ENCODE peak calls at places on chromosomes 3 and 15, in six cellular contexts. One of them, this sample, is unnamed.

GRCh38 chr15:31275331-31276262 is 51.0 kb upstream of the KLF13 start:
- DNase-seq in fibroblast of mammary gland: no peak
- DNase-seq in omental fat pad: peak
- DNase-seq in fibroblast of pulmonary artery: no peak
- DNase-seq in type B pancreatic cell: no peak
- DNase-seq in stomach: peak
- DNase-seq in this sample: peak

GRCh38 chr15:25439456-25439836 is 622 bp upstream of the UBE3A start:
- DNase-seq in fibroblast of mammary gland: peak
- DNase-seq in omental fat pad: no peak
- DNase-seq in fibroblast of pulmonary artery: peak
- DNase-seq in type B pancreatic cell: no peak
- DNase-seq in stomach: peak
- DNase-seq in this sample: no peak

GRCh38 chr3:126431103-126431534 is 36.4 kb downstream of the CFAP100 start:
- DNase-seq in fibroblast of mammary gland: no peak
- DNase-seq in omental fat pad: no peak
- DNase-seq in fibroblast of pulmonary artery: no peak
- DNase-seq in type B pancreatic cell: peak
- DNase-seq in stomach: peak
- DNase-seq in this sample: no peak

GRCh38 chr15:90001062-90001682 is at the start of gene ZNF710:
- DNase-seq in fibroblast of mammary gland: peak
- DNase-seq in omental fat pad: no peak
- DNase-seq in fibroblast of pulmonary artery: peak
- DNase-seq in type B pancreatic cell: no peak
- DNase-seq in stomach: no peak
- DNase-seq in this sample: peak

GRCh38 chr3:106212658-106213222 is 343.9 kb upstream of the CBLB start:
- DNase-seq in fibroblast of mammary gland: no peak
- DNase-seq in omental fat pad: no peak
- DNase-seq in fibroblast of pulmonary artery: no peak
- DNase-seq in type B pancreatic cell: no peak
- DNase-seq in stomach: no peak
- DNase-seq in this sample: no peak

GRCh38 chr3:66158933-66159332 is 61.9 kb upstream of the SLC25A26 start:
- DNase-seq in fibroblast of mammary gland: no peak
- DNase-seq in omental fat pad: no peak
- DNase-seq in fibroblast of pulmonary artery: no peak
- DNase-seq in type B pancreatic cell: no peak
- DNase-seq in stomach: no peak
- DNase-seq in this sample: no peak

GRCh38 chr15:72489943-72490554 is 15.9 kb downstream of the ARIH1 start:
- DNase-seq in fibroblast of mammary gland: no peak
- DNase-seq in omental fat pad: no peak
- DNase-seq in fibroblast of pulmonary artery: no peak
- DNase-seq in type B pancreatic cell: no peak
- DNase-seq in stomach: no peak
- DNase-seq in this sample: no peak

GRCh38 chr3:99322551-99322950 is 315.8 kb upstream of the COL8A1 start:
- DNase-seq in fibroblast of mammary gland: no peak
- DNase-seq in omental fat pad: no peak
- DNase-seq in fibroblast of pulmonary artery: peak
- DNase-seq in type B pancreatic cell: no peak
- DNase-seq in stomach: no peak
- DNase-seq in this sample: no peak

GRCh38 chr3:8608791-8609171 is 35.8 kb downstream of the SSUH2 start:
- DNase-seq in fibroblast of mammary gland: no peak
- DNase-seq in omental fat pad: no peak
- DNase-seq in fibroblast of pulmonary artery: no peak
- DNase-seq in type B pancreatic cell: no peak
- DNase-seq in stomach: no peak
- DNase-seq in this sample: no peak

GRCh38 chr15:80778964-80779657 is at the start of gene CEMIP:
- DNase-seq in fibroblast of mammary gland: peak
- DNase-seq in omental fat pad: no peak
- DNase-seq in fibroblast of pulmonary artery: peak
- DNase-seq in type B pancreatic cell: peak
- DNase-seq in stomach: peak
- DNase-seq in this sample: peak

GRCh38 chr3:52372822-52373504 is 56.8 kb downstream of the DNAH1 start:
- DNase-seq in fibroblast of mammary gland: no peak
- DNase-seq in omental fat pad: no peak
- DNase-seq in fibroblast of pulmonary artery: no peak
- DNase-seq in type B pancreatic cell: no peak
- DNase-seq in stomach: peak
- DNase-seq in this sample: no peak
- TF ChIP-seq CTCF in fibroblast of mammary gland: no peak
- TF ChIP-seq CTCF in omental fat pad: no peak
- TF ChIP-seq CTCF in fibroblast of pulmonary artery: no peak
- TF ChIP-seq CTCF in type B pancreatic cell: no peak
- TF ChIP-seq CTCF in stomach: no peak
- TF ChIP-seq CTCF in this sample: no peak

GRCh38 chr3:3015472-3016089 is 94.6 kb downstream of the IL5RA start:
- DNase-seq in fibroblast of mammary gland: peak
- DNase-seq in omental fat pad: no peak
- DNase-seq in fibroblast of pulmonary artery: peak
- DNase-seq in type B pancreatic cell: no peak
- DNase-seq in stomach: no peak
- DNase-seq in this sample: no peak

GRCh38 chr3:3013299-3013698 is 96.9 kb downstream of the IL5RA start:
- DNase-seq in fibroblast of mammary gland: no peak
- DNase-seq in omental fat pad: no peak
- DNase-seq in fibroblast of pulmonary artery: no peak
- DNase-seq in type B pancreatic cell: no peak
- DNase-seq in stomach: no peak
- DNase-seq in this sample: no peak
- TF ChIP-seq CTCF in fibroblast of mammary gland: no peak
- TF ChIP-seq CTCF in omental fat pad: no peak
- TF ChIP-seq CTCF in fibroblast of pulmonary artery: no peak
- TF ChIP-seq CTCF in type B pancreatic cell: no peak
- TF ChIP-seq CTCF in stomach: no peak
- TF ChIP-seq CTCF in this sample: no peak

DNA sequence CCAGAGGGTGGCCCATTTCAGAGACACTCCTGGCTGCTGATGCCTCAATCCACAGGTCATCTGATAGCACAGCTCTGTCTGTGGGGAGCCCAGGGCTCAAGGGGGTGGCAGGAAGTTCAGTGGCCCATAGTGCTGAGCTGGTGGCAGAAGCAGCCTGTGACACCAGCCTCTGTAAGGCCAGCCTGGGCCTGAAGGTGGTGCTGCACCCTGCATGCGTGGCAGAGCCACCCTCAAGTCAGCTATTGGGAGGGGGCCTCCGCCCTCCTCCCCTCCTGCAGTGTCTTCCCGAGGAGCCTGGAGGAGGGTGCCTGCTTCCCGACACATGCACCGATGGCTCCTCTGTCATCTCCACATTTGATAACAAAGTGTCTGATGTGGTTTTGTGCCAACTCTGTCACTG is 3.0 kb downstream of the PLA1A start:
- DNase-seq in fibroblast of mammary gland: no peak
- DNase-seq in omental fat pad: no peak
- DNase-seq in fibroblast of pulmonary artery: no peak
- DNase-seq in type B pancreatic cell: no peak
- DNase-seq in stomach: no peak
- DNase-seq in this sample: peak
- TF ChIP-seq CTCF in fibroblast of mammary gland: peak
- TF ChIP-seq CTCF in omental fat pad: no peak
- TF ChIP-seq CTCF in fibroblast of pulmonary artery: peak
- TF ChIP-seq CTCF in type B pancreatic cell: peak
- TF ChIP-seq CTCF in stomach: no peak
- TF ChIP-seq CTCF in this sample: no peak

GRCh38 chr3:75218577-75218976 is 445.6 kb upstream of the FRG2C start:
- DNase-seq in fibroblast of mammary gland: no peak
- DNase-seq in omental fat pad: no peak
- DNase-seq in fibroblast of pulmonary artery: no peak
- DNase-seq in type B pancreatic cell: no peak
- DNase-seq in stomach: no peak
- DNase-seq in this sample: no peak

GRCh38 chr3:75224419-75224818 is 439.7 kb upstream of the FRG2C start:
- DNase-seq in fibroblast of mammary gland: peak
- DNase-seq in omental fat pad: no peak
- DNase-seq in fibroblast of pulmonary artery: no peak
- DNase-seq in type B pancreatic cell: no peak
- DNase-seq in stomach: no peak
- DNase-seq in this sample: no peak

GRCh38 chr3:75220932-75221331 is 443.2 kb upstream of the FRG2C start:
- DNase-seq in fibroblast of mammary gland: no peak
- DNase-seq in omental fat pad: no peak
- DNase-seq in fibroblast of pulmonary artery: no peak
- DNase-seq in type B pancreatic cell: no peak
- DNase-seq in stomach: no peak
- DNase-seq in this sample: no peak
- TF ChIP-seq CTCF in fibroblast of mammary gland: no peak
- TF ChIP-seq CTCF in omental fat pad: no peak
- TF ChIP-seq CTCF in fibroblast of pulmonary artery: no peak
- TF ChIP-seq CTCF in type B pancreatic cell: no peak
- TF ChIP-seq CTCF in stomach: no peak
- TF ChIP-seq CTCF in this sample: no peak

GRCh38 chr15:53831907-53832793 is 72.7 kb upstream of the WDR72 start:
- DNase-seq in fibroblast of mammary gland: no peak
- DNase-seq in omental fat pad: no peak
- DNase-seq in fibroblast of pulmonary artery: no peak
- DNase-seq in type B pancreatic cell: no peak
- DNase-seq in stomach: no peak
- DNase-seq in this sample: no peak
- TF ChIP-seq CTCF in fibroblast of mammary gland: no peak
- TF ChIP-seq CTCF in omental fat pad: no peak
- TF ChIP-seq CTCF in fibroblast of pulmonary artery: no peak
- TF ChIP-seq CTCF in type B pancreatic cell: no peak
- TF ChIP-seq CTCF in stomach: no peak
- TF ChIP-seq CTCF in this sample: no peak

DNA sequence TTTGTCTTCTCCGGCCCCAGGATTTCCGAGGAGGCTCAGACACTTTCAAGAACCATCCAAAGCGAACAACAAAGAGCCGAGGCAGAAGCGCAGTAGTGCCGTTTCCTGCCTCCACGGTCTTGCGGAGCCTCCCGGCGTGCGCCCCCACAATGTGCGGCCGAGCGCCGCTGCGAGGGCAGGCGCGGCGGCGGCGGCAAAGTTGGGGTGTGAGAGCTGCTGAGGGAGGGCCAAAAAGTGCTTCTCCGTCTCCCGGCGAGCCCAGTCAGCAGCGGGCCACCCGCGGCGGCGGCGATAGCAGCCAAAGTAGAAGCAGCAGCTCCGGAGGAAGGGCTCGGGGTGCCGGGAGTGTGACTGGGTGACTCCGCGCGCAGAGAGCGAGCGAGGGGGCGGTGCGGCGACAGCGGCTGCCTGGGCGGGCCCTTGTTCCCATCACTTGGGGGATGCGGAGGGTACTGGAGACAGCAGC is 749.1 kb downstream of the ROBO1 start:
- DNase-seq in fibroblast of mammary gland: peak
- DNase-seq in omental fat pad: no peak
- DNase-seq in fibroblast of pulmonary artery: peak
- DNase-seq in type B pancreatic cell: peak
- DNase-seq in stomach: peak
- DNase-seq in this sample: peak
- TF ChIP-seq CTCF in fibroblast of mammary gland: no peak
- TF ChIP-seq CTCF in omental fat pad: no peak
- TF ChIP-seq CTCF in fibroblast of pulmonary artery: no peak
- TF ChIP-seq CTCF in type B pancreatic cell: no peak
- TF ChIP-seq CTCF in stomach: no peak
- TF ChIP-seq CTCF in this sample: no peak

DNA sequence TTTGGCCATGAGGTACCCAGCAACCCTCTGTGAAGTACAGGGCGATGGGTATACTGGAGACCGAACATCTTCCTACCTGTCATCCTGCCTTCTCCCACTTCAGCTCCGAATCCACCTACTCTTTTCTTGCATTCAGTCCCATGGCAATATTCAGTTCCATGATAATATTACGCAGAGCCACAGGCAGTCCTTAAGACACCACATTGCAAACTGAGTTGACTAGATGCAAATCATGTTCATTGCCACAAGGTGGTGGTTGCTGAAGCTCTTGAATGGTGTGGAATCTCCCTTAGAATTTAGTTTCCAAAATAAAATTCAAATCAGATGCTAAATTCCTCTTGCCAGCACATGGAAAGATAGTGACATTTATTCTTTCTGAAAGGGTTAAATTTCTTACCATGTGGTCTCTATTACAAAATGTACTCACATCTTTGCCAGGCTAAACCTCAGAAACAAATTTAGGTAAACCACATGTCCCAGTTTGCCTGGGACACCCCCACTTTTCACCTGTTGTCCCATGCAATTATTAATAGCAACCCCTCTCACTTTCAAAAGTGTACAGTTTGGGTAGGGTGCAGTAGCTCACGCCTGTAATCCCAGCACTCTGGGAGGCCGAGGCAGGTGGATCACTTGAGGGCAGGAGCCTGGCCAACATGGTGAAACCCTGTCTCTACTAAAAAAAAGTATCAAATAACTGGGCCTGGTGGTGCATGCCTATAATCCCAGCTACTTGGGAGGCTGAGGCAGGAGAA is 1.7 kb upstream of the NME9 start:
- DNase-seq in fibroblast of mammary gland: peak
- DNase-seq in omental fat pad: no peak
- DNase-seq in fibroblast of pulmonary artery: peak
- DNase-seq in type B pancreatic cell: no peak
- DNase-seq in stomach: no peak
- DNase-seq in this sample: no peak
- TF ChIP-seq CTCF in fibroblast of mammary gland: peak
- TF ChIP-seq CTCF in omental fat pad: no peak
- TF ChIP-seq CTCF in fibroblast of pulmonary artery: peak
- TF ChIP-seq CTCF in type B pancreatic cell: peak
- TF ChIP-seq CTCF in stomach: no peak
- TF ChIP-seq CTCF in this sample: no peak